ENCODE peak calls at places on chromosome 5, in five cellular contexts. One of them, this sample, is unnamed.

GRCh38 chr5:67038817-67039603 is 157.6 kb downstream of the CD180 start:
- DNase-seq in activated CD8-positive, alpha-beta memory T cell treated with anti-CD3 and anti-CD28 coated beads for 24 hours: no peak
- DNase-seq in AG10803: peak; percentile 62
- DNase-seq in T-helper 1 cell: no peak
- DNase-seq in RWPE1: peak; percentile 63
- DNase-seq in this sample: peak; percentile 47

GRCh38 chr5:118862596-118862995 is 125.8 kb downstream of the DTWD2 start:
- DNase-seq in activated CD8-positive, alpha-beta memory T cell treated with anti-CD3 and anti-CD28 coated beads for 24 hours: no peak
- DNase-seq in AG10803: no peak
- DNase-seq in T-helper 1 cell: no peak
- DNase-seq in RWPE1: peak; percentile 15
- DNase-seq in this sample: no peak

GRCh38 chr5:126576974-126577373 is 18.0 kb downstream of the ALDH7A1 start:
- DNase-seq in activated CD8-positive, alpha-beta memory T cell treated with anti-CD3 and anti-CD28 coated beads for 24 hours: no peak
- DNase-seq in AG10803: no peak
- DNase-seq in T-helper 1 cell: no peak
- DNase-seq in RWPE1: no peak
- DNase-seq in this sample: no peak

GRCh38 chr5:35029333-35029732 is 18.4 kb downstream of the AGXT2 start:
- DNase-seq in activated CD8-positive, alpha-beta memory T cell treated with anti-CD3 and anti-CD28 coated beads for 24 hours: no peak
- DNase-seq in AG10803: peak; percentile 62
- DNase-seq in T-helper 1 cell: no peak
- DNase-seq in RWPE1: peak; percentile 21
- DNase-seq in this sample: no peak

GRCh38 chr5:38434981-38435710 is 121.3 kb downstream of the LIFR start:
- DNase-seq in activated CD8-positive, alpha-beta memory T cell treated with anti-CD3 and anti-CD28 coated beads for 24 hours: no peak
- DNase-seq in AG10803: peak; percentile 86
- DNase-seq in T-helper 1 cell: no peak
- DNase-seq in RWPE1: no peak
- DNase-seq in this sample: peak; percentile 81

GRCh38 chr5:177432143-177432904 is 5.8 kb downstream of the GRK6 start:
- DNase-seq in activated CD8-positive, alpha-beta memory T cell treated with anti-CD3 and anti-CD28 coated beads for 24 hours: no peak
- DNase-seq in AG10803: no peak
- DNase-seq in T-helper 1 cell: no peak
- DNase-seq in RWPE1: no peak
- DNase-seq in this sample: no peak

GRCh38 chr5:142455856-142456255 is 131.0 kb upstream of the SPRY4 start:
- DNase-seq in activated CD8-positive, alpha-beta memory T cell treated with anti-CD3 and anti-CD28 coated beads for 24 hours: no peak
- DNase-seq in AG10803: no peak
- DNase-seq in T-helper 1 cell: no peak
- DNase-seq in RWPE1: no peak
- DNase-seq in this sample: no peak

GRCh38 chr5:178241688-178242231 is 9.2 kb upstream of the PHYKPL start:
- DNase-seq in activated CD8-positive, alpha-beta memory T cell treated with anti-CD3 and anti-CD28 coated beads for 24 hours: peak; percentile 70
- DNase-seq in AG10803: no peak
- DNase-seq in T-helper 1 cell: no peak
- DNase-seq in RWPE1: no peak
- DNase-seq in this sample: no peak

GRCh38 chr5:87242242-87242641 is 25.4 kb upstream of the RASA1 start:
- DNase-seq in activated CD8-positive, alpha-beta memory T cell treated with anti-CD3 and anti-CD28 coated beads for 24 hours: no peak
- DNase-seq in AG10803: no peak
- DNase-seq in T-helper 1 cell: no peak
- DNase-seq in RWPE1: no peak
- DNase-seq in this sample: no peak

GRCh38 chr5:14669415-14669814 is 4.9 kb downstream of the OTULIN start:
- DNase-seq in activated CD8-positive, alpha-beta memory T cell treated with anti-CD3 and anti-CD28 coated beads for 24 hours: no peak
- DNase-seq in AG10803: no peak
- DNase-seq in T-helper 1 cell: no peak
- DNase-seq in RWPE1: no peak
- DNase-seq in this sample: no peak

GRCh38 chr5:38528162-38528703 is 28.2 kb downstream of the LIFR start:
- DNase-seq in activated CD8-positive, alpha-beta memory T cell treated with anti-CD3 and anti-CD28 coated beads for 24 hours: no peak
- DNase-seq in AG10803: no peak
- DNase-seq in T-helper 1 cell: no peak
- DNase-seq in RWPE1: no peak
- DNase-seq in this sample: peak; percentile 14

GRCh38 chr5:8606231-8606630 is 737.3 kb downstream of the MTRR start:
- DNase-seq in activated CD8-positive, alpha-beta memory T cell treated with anti-CD3 and anti-CD28 coated beads for 24 hours: no peak
- DNase-seq in AG10803: no peak
- DNase-seq in T-helper 1 cell: no peak
- DNase-seq in RWPE1: no peak
- DNase-seq in this sample: no peak

GRCh38 chr5:1007221-1007680 is 1.4 kb upstream of the NKD2 start:
- DNase-seq in activated CD8-positive, alpha-beta memory T cell treated with anti-CD3 and anti-CD28 coated beads for 24 hours: no peak
- DNase-seq in AG10803: no peak
- DNase-seq in T-helper 1 cell: no peak
- DNase-seq in RWPE1: no peak
- DNase-seq in this sample: no peak

GRCh38 chr5:72955143-72955767 is 586 bp upstream of the FCHO2 start:
- DNase-seq in activated CD8-positive, alpha-beta memory T cell treated with anti-CD3 and anti-CD28 coated beads for 24 hours: no peak
- DNase-seq in AG10803: no peak
- DNase-seq in T-helper 1 cell: no peak
- DNase-seq in RWPE1: no peak
- DNase-seq in this sample: peak; percentile 82

GRCh38 chr5:138649316-138649720 is 74.1 kb upstream of the HSPA9 start:
- DNase-seq in activated CD8-positive, alpha-beta memory T cell treated with anti-CD3 and anti-CD28 coated beads for 24 hours: no peak
- DNase-seq in AG10803: no peak
- DNase-seq in T-helper 1 cell: no peak
- DNase-seq in RWPE1: no peak
- DNase-seq in this sample: no peak

GRCh38 chr5:175700991-175701390 is 43.1 kb downstream of the HRH2 start:
- DNase-seq in activated CD8-positive, alpha-beta memory T cell treated with anti-CD3 and anti-CD28 coated beads for 24 hours: no peak
- DNase-seq in AG10803: no peak
- DNase-seq in T-helper 1 cell: no peak
- DNase-seq in RWPE1: peak; percentile 22
- DNase-seq in this sample: no peak

GRCh38 chr5:1793301-1793740 is 6.3 kb downstream of the MRPL36 start:
- DNase-seq in activated CD8-positive, alpha-beta memory T cell treated with anti-CD3 and anti-CD28 coated beads for 24 hours: no peak
- DNase-seq in AG10803: peak; percentile 62
- DNase-seq in T-helper 1 cell: no peak
- DNase-seq in RWPE1: no peak
- DNase-seq in this sample: peak; percentile 73

GRCh38 chr5:83530186-83530585 is 58.6 kb downstream of the VCAN start:
- DNase-seq in activated CD8-positive, alpha-beta memory T cell treated with anti-CD3 and anti-CD28 coated beads for 24 hours: no peak
- DNase-seq in AG10803: peak; percentile 72
- DNase-seq in T-helper 1 cell: no peak
- DNase-seq in RWPE1: no peak
- DNase-seq in this sample: no peak

GRCh38 chr5:123204224-123204623 is 115.2 kb downstream of the PRDM6 start:
- DNase-seq in activated CD8-positive, alpha-beta memory T cell treated with anti-CD3 and anti-CD28 coated beads for 24 hours: no peak
- DNase-seq in AG10803: peak; percentile 28
- DNase-seq in T-helper 1 cell: no peak
- DNase-seq in RWPE1: no peak
- DNase-seq in this sample: no peak

GRCh38 chr5:178367351-178368120 is 134.9 kb upstream of the PHYKPL start:
- DNase-seq in activated CD8-positive, alpha-beta memory T cell treated with anti-CD3 and anti-CD28 coated beads for 24 hours: no peak
- DNase-seq in AG10803: no peak
- DNase-seq in T-helper 1 cell: no peak
- DNase-seq in RWPE1: no peak
- DNase-seq in this sample: no peak

GRCh38 chr5:50889790-50890189 is 223.4 kb downstream of the PARP8 start:
- DNase-seq in activated CD8-positive, alpha-beta memory T cell treated with anti-CD3 and anti-CD28 coated beads for 24 hours: no peak
- DNase-seq in AG10803: no peak
- DNase-seq in T-helper 1 cell: no peak
- DNase-seq in RWPE1: no peak
- DNase-seq in this sample: no peak

GRCh38 chr5:150069619-150070276 is 16.6 kb downstream of the CSF1R start:
- DNase-seq in activated CD8-positive, alpha-beta memory T cell treated with anti-CD3 and anti-CD28 coated beads for 24 hours: no peak
- DNase-seq in AG10803: no peak
- DNase-seq in T-helper 1 cell: no peak
- DNase-seq in RWPE1: no peak
- DNase-seq in this sample: no peak

GRCh38 chr5:55821731-55822512 is 29.2 kb upstream of the IL31RA start:
- DNase-seq in activated CD8-positive, alpha-beta memory T cell treated with anti-CD3 and anti-CD28 coated beads for 24 hours: no peak
- DNase-seq in AG10803: no peak
- DNase-seq in T-helper 1 cell: no peak
- DNase-seq in RWPE1: peak; percentile 33
- DNase-seq in this sample: no peak

GRCh38 chr5:28344803-28345433 is 1306.5 kb upstream of the CDH9 start:
- DNase-seq in activated CD8-positive, alpha-beta memory T cell treated with anti-CD3 and anti-CD28 coated beads for 24 hours: no peak
- DNase-seq in AG10803: no peak
- DNase-seq in T-helper 1 cell: no peak
- DNase-seq in RWPE1: peak; percentile 19
- DNase-seq in this sample: peak; percentile 54

GRCh38 chr5:68012429-68012828 is 203.1 kb upstream of the PIK3R1 start:
- DNase-seq in activated CD8-positive, alpha-beta memory T cell treated with anti-CD3 and anti-CD28 coated beads for 24 hours: no peak
- DNase-seq in AG10803: peak; percentile 55
- DNase-seq in T-helper 1 cell: no peak
- DNase-seq in RWPE1: no peak
- DNase-seq in this sample: no peak

GRCh38 chr5:57184322-57184721 is 10.5 kb downstream of the GPBP1 start:
- DNase-seq in activated CD8-positive, alpha-beta memory T cell treated with anti-CD3 and anti-CD28 coated beads for 24 hours: no peak
- DNase-seq in AG10803: no peak
- DNase-seq in T-helper 1 cell: no peak
- DNase-seq in RWPE1: peak; percentile 29
- DNase-seq in this sample: no peak

GRCh38 chr5:18299166-18299565 is 664.9 kb downstream of the TAF11L14 start:
- DNase-seq in activated CD8-positive, alpha-beta memory T cell treated with anti-CD3 and anti-CD28 coated beads for 24 hours: no peak
- DNase-seq in AG10803: no peak
- DNase-seq in T-helper 1 cell: no peak
- DNase-seq in RWPE1: no peak
- DNase-seq in this sample: no peak

GRCh38 chr5:139709587-139710369 is 61.6 kb downstream of the CXXC5 start:
- DNase-seq in activated CD8-positive, alpha-beta memory T cell treated with anti-CD3 and anti-CD28 coated beads for 24 hours: peak; percentile 77
- DNase-seq in AG10803: no peak
- DNase-seq in T-helper 1 cell: no peak
- DNase-seq in RWPE1: no peak
- DNase-seq in this sample: no peak

GRCh38 chr5:106171708-106172107 is 1499.0 kb downstream of the EFNA5 start:
- DNase-seq in activated CD8-positive, alpha-beta memory T cell treated with anti-CD3 and anti-CD28 coated beads for 24 hours: no peak
- DNase-seq in AG10803: no peak
- DNase-seq in T-helper 1 cell: no peak
- DNase-seq in RWPE1: no peak
- DNase-seq in this sample: no peak

GRCh38 chr5:115838885-115839518 is 2.4 kb downstream of the ATG12 start:
- DNase-seq in activated CD8-positive, alpha-beta memory T cell treated with anti-CD3 and anti-CD28 coated beads for 24 hours: peak; percentile 61
- DNase-seq in AG10803: peak; percentile 64
- DNase-seq in T-helper 1 cell: no peak
- DNase-seq in RWPE1: peak; percentile 67
- DNase-seq in this sample: peak; percentile 62

GRCh38 chr5:74241751-74242140 is 398.8 kb downstream of the ENC1 start:
- DNase-seq in activated CD8-positive, alpha-beta memory T cell treated with anti-CD3 and anti-CD28 coated beads for 24 hours: no peak
- DNase-seq in AG10803: peak; percentile 46
- DNase-seq in T-helper 1 cell: no peak
- DNase-seq in RWPE1: peak; percentile 96
- DNase-seq in this sample: no peak

GRCh38 chr5:119318256-119318914 is 37.4 kb upstream of the TNFAIP8 start:
- DNase-seq in activated CD8-positive, alpha-beta memory T cell treated with anti-CD3 and anti-CD28 coated beads for 24 hours: peak; percentile 66
- DNase-seq in AG10803: no peak
- DNase-seq in T-helper 1 cell: no peak
- DNase-seq in RWPE1: no peak
- DNase-seq in this sample: no peak

GRCh38 chr5:42632501-42632900 is 124.1 kb upstream of the CCDC152 start:
- DNase-seq in activated CD8-positive, alpha-beta memory T cell treated with anti-CD3 and anti-CD28 coated beads for 24 hours: no peak
- DNase-seq in AG10803: no peak
- DNase-seq in T-helper 1 cell: no peak
- DNase-seq in RWPE1: no peak
- DNase-seq in this sample: no peak

GRCh38 chr5:132479812-132480441 is 10.6 kb downstream of the IRF1 start:
- DNase-seq in activated CD8-positive, alpha-beta memory T cell treated with anti-CD3 and anti-CD28 coated beads for 24 hours: no peak
- DNase-seq in AG10803: no peak
- DNase-seq in T-helper 1 cell: no peak
- DNase-seq in RWPE1: no peak
- DNase-seq in this sample: no peak

This sample was measured in myocyte.